ENCODE peak calls at places on chromosomes 12 and 14, in seven cellular contexts. A is fibroblast of the aortic adventitia; H is AG09319; T is Calu3; Q is fibroblast of mammary gland; B is fibroblast of lung; N is CD8-positive, alpha-beta T cell. S is an unnamed sample.

GRCh38 chr12:118813778-118814359 is 167.5 kb upstream of the SRRM4 start:
- DNase-seq in A (no peak), H (no peak), T (no peak), Q (no peak), B (no peak), N (no peak), S (no peak)

GRCh38 chr14:52314521-52315354 is 626 bp downstream of the PTGER2 start:
- DNase-seq in A (peak; percentile 34), H (no peak), T (peak; percentile 12), Q (no peak), B (peak; percentile 43), N (peak; percentile 70), S (no peak)

GRCh38 chr14:36553650-36554260 is 28.7 kb downstream of the NKX2-8 start:
- DNase-seq in A (peak; percentile 68), H (peak; percentile 43), T (peak; percentile 32), Q (peak; percentile 54), B (peak; percentile 42), N (no peak), S (no peak)

GRCh38 chr14:37813746-37814145 is 218.3 kb downstream of the TTC6 start:
- DNase-seq in A (no peak), H (no peak), T (no peak), Q (no peak), B (peak; percentile 4), N (no peak), S (no peak)

GRCh38 chr12:58414398-58414871 is 473.1 kb downstream of the ATP23 start:
- DNase-seq in A (peak; percentile 81), H (no peak), T (no peak), Q (peak; percentile 90), B (peak; percentile 93), N (no peak), S (no peak)

GRCh38 chr14:73007835-73008234 is 19.1 kb downstream of the ZFYVE1 start:
- DNase-seq in A (no peak), H (no peak), T (no peak), Q (no peak), B (no peak), N (no peak), S (no peak)

GRCh38 chr14:62443796-62444195 is 601.5 kb downstream of the KCNH5 start:
- DNase-seq in A (no peak), H (no peak), T (no peak), Q (peak; percentile 14), B (peak; percentile 97), N (no peak), S (no peak)

GRCh38 chr12:50315803-50316202 is 32.5 kb upstream of the LIMA1 start:
- DNase-seq in A (no peak), H (no peak), T (no peak), Q (no peak), B (no peak), N (no peak), S (no peak)

GRCh38 chr14:101198398-101199027 is 295.0 kb upstream of the RTL1 start:
- DNase-seq in A (no peak), H (no peak), T (peak; percentile 17), Q (no peak), B (no peak), N (no peak), S (no peak)

GRCh38 chr12:127360580-127360979 is 906.4 kb upstream of the TMEM132C start:
- DNase-seq in A (no peak), H (no peak), T (no peak), Q (no peak), B (no peak), N (no peak), S (no peak)

GRCh38 chr12:3685813-3686212 is 67.1 kb downstream of the CRACR2A start:
- DNase-seq in A (no peak), H (no peak), T (no peak), Q (no peak), B (no peak), N (no peak), S (no peak)

GRCh38 chr12:132143328-132144071 is 619 bp downstream of the DDX51 start:
- DNase-seq in A (no peak), H (no peak), T (no peak), Q (no peak), B (no peak), N (no peak), S (peak; percentile 64)

GRCh38 chr12:132211811-132212210 is 67.6 kb downstream of the NOC4L start:
- DNase-seq in A (no peak), H (no peak), T (no peak), Q (no peak), B (no peak), N (no peak), S (no peak)

GRCh38 chr12:41509655-41510054 is 321.5 kb downstream of the PDZRN4 start:
- DNase-seq in A (no peak), H (no peak), T (no peak), Q (no peak), B (no peak), N (no peak), S (no peak)

GRCh38 chr12:130611026-130611905 is 104.8 kb downstream of the RIMBP2 start:
- DNase-seq in A (no peak), H (no peak), T (no peak), Q (no peak), B (no peak), N (no peak), S (peak; percentile 50)

GRCh38 chr12:130606245-130606644 is 109.9 kb downstream of the RIMBP2 start:
- DNase-seq in A (no peak), H (no peak), T (no peak), Q (no peak), B (no peak), N (no peak), S (no peak)

GRCh38 chr12:130613131-130613530 is 103.0 kb downstream of the RIMBP2 start:
- DNase-seq in A (no peak), H (no peak), T (no peak), Q (no peak), B (no peak), N (no peak), S (no peak)

GRCh38 chr12:130608132-130608531 is 108.0 kb downstream of the RIMBP2 start:
- DNase-seq in A (no peak), H (no peak), T (no peak), Q (no peak), B (no peak), N (no peak), S (no peak)

DNA sequence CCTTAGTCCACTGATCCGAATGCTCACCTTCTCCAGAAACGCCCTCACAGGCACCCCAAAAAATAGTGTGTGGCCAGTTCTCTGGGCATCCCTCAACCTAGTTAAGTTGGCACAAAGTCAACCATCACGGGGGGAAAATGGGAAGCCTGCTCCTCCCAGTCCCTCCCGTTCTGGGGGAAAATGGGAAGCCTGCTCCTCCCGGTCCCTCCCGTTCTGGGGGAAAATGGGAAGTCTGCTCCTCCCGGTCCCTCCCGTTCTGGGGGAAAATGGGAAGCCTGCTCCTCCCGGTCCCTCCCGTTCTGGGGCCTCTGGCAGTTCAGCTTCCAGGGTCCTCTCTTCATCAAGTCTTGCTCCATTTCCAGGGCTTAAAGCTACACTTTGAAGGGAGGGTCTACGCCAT is 106.1 kb downstream of the RIMBP2 start:
- DNase-seq in A (no peak), H (no peak), T (no peak), Q (no peak), B (no peak), N (no peak), S (no peak)
- TF ChIP-seq CTCF in A (no peak), H (no peak), T (no peak), Q (no peak), B (no peak), N (no peak), S (no peak)

GRCh38 chr14:65173973-65174693 is 71.8 kb upstream of the MAX start:
- DNase-seq in A (peak; percentile 24), H (no peak), T (no peak), Q (no peak), B (no peak), N (no peak), S (no peak)

GRCh38 chr14:65168840-65169239 is 66.5 kb upstream of the MAX start:
- DNase-seq in A (peak; percentile 77), H (no peak), T (no peak), Q (peak; percentile 90), B (no peak), N (no peak), S (no peak)

GRCh38 chr14:65169351-65169750 is 67.0 kb upstream of the MAX start:
- DNase-seq in A (peak; percentile 86), H (peak; percentile 15), T (no peak), Q (peak; percentile 93), B (peak; percentile 71), N (no peak), S (no peak)

GRCh38 chr14:65170318-65170717 is 68.0 kb upstream of the MAX start:
- DNase-seq in A (no peak), H (no peak), T (no peak), Q (no peak), B (no peak), N (no peak), S (no peak)

DNA sequence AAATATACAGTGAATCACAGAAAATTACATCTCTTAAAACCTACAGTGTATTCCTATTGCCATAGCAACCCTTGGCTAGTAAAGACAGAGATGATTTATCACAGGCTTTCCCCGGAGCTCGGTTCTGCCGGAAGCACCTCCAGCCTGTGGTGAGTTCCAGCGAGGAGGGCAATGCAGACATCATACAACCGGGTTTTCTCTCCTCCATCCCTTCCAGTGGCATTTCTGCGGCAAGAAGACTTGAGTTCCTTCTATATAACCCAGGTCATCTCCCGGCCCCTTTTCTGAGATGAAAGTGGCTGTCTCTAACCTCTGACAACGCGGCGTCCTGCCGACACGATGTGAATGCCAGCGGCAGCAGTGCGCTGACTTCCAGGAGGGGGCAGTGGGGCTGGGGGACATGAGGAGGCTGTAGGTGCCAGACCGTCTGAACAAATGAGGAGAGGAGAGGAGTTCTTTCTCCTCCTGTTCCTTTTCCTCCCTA is 68.5 kb upstream of the MAX start:
- DNase-seq in A (peak; percentile 91), H (peak; percentile 57), T (peak; percentile 66), Q (peak; percentile 81), B (peak; percentile 89), N (peak; percentile 53), S (no peak)
- TF ChIP-seq CTCF in A (peak; percentile 58), H (peak; percentile 67), T (peak; percentile 36), Q (peak; percentile 48), B (peak; percentile 52), N (no peak), S (no peak)

DNA sequence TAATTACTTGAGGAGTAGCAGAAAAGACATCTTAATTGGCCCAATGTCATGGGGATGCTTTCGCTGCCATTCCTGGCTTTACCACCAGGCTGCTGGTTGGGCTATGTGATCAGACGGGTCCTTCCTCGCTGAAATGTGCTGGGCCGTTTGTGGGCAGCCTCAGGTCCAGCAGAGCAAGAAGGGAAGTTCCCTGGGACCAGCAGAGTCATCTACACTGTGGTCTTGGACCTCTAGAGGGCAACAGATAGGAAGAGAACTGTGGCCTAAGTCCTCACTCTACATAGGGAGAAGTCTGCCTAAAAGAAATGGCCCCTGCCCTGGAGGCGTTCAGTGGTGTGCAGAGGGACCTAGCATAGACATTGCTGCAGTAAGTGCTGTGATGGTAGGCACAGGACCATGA is 10.9 kb downstream of the EVL start:
- DNase-seq in A (peak; percentile 27), H (no peak), T (no peak), Q (peak; percentile 57), B (no peak), N (peak; percentile 51), S (no peak)
- TF ChIP-seq CTCF in A (peak; percentile 38), H (peak; percentile 11), T (no peak), Q (peak; percentile 35), B (no peak), N (peak; percentile 62), S (no peak)

GRCh38 chr12:98064501-98064900 is 450.9 kb upstream of the TMPO start:
- DNase-seq in A (no peak), H (no peak), T (no peak), Q (no peak), B (no peak), N (no peak), S (no peak)
- TF ChIP-seq CTCF in A (no peak), H (no peak), T (no peak), Q (no peak), B (no peak), N (no peak), S (no peak)

S was measured in tibial artery.